ENCODE peak calls at places on chromosomes 1 and 21, in four cellular contexts. One of them, this sample, is unnamed.

GRCh38 chr1:200429221-200429751 is 19.4 kb upstream of the ZNF281 start:
- DNase-seq in HCT116: no peak
- DNase-seq in GM12878: no peak
- DNase-seq in HepG2: peak
- DNase-seq in this sample: no peak

GRCh38 chr1:43009274-43009673 is 50.6 kb upstream of the SLC2A1 start:
- DNase-seq in HCT116: no peak
- DNase-seq in GM12878: no peak
- DNase-seq in HepG2: no peak
- DNase-seq in this sample: no peak

GRCh38 chr21:29904359-29905282 is 35.2 kb downstream of the GRIK1 start:
- DNase-seq in HCT116: no peak
- DNase-seq in GM12878: no peak
- DNase-seq in HepG2: no peak
- DNase-seq in this sample: no peak

GRCh38 chr21:46418265-46418946 is 40.3 kb upstream of the DIP2A start:
- DNase-seq in HCT116: no peak
- DNase-seq in GM12878: no peak
- DNase-seq in HepG2: no peak
- DNase-seq in this sample: no peak

GRCh38 chr1:153929981-153930948 is 7.5 kb upstream of the GATAD2B start:
- DNase-seq in HCT116: no peak
- DNase-seq in GM12878: no peak
- DNase-seq in HepG2: no peak
- DNase-seq in this sample: no peak

GRCh38 chr1:225813250-225813964 is 3.5 kb downstream of the EPHX1 start:
- DNase-seq in HCT116: no peak
- DNase-seq in GM12878: no peak
- DNase-seq in HepG2: peak
- DNase-seq in this sample: peak

GRCh38 chr1:113456967-113457366 is 66.7 kb downstream of the MAGI3 start:
- DNase-seq in HCT116: peak
- DNase-seq in GM12878: no peak
- DNase-seq in HepG2: peak
- DNase-seq in this sample: no peak

GRCh38 chr1:92960395-92961130 is 699 bp downstream of the DIPK1A start:
- DNase-seq in HCT116: peak
- DNase-seq in GM12878: peak
- DNase-seq in HepG2: peak
- DNase-seq in this sample: peak

GRCh38 chr1:58363639-58364038 is 182.9 kb downstream of the OMA1 start:
- DNase-seq in HCT116: no peak
- DNase-seq in GM12878: no peak
- DNase-seq in HepG2: no peak
- DNase-seq in this sample: no peak

GRCh38 chr21:42150458-42151085 is 68.4 kb upstream of the ABCG1 start:
- DNase-seq in HCT116: no peak
- DNase-seq in GM12878: no peak
- DNase-seq in HepG2: no peak
- DNase-seq in this sample: no peak

GRCh38 chr1:53372501-53372951 is 44.7 kb upstream of the LRP8 start:
- DNase-seq in HCT116: no peak
- DNase-seq in GM12878: no peak
- DNase-seq in HepG2: no peak
- DNase-seq in this sample: no peak

GRCh38 chr1:14820320-14821085 is 222.0 kb downstream of the KAZN start:
- DNase-seq in HCT116: no peak
- DNase-seq in GM12878: no peak
- DNase-seq in HepG2: no peak
- DNase-seq in this sample: no peak

GRCh38 chr1:201358596-201358995 is 18.9 kb downstream of the TNNT2 start:
- DNase-seq in HCT116: no peak
- DNase-seq in GM12878: no peak
- DNase-seq in HepG2: no peak
- DNase-seq in this sample: no peak

GRCh38 chr1:2300004-2300771 is 72.1 kb downstream of the SKI start:
- DNase-seq in HCT116: no peak
- DNase-seq in GM12878: peak
- DNase-seq in HepG2: no peak
- DNase-seq in this sample: no peak

GRCh38 chr1:147769107-147769506 is 8.7 kb upstream of the GJA5 start:
- DNase-seq in HCT116: no peak
- DNase-seq in GM12878: no peak
- DNase-seq in HepG2: no peak
- DNase-seq in this sample: no peak

GRCh38 chr1:38820860-38821259 is 38.7 kb downstream of the RRAGC start:
- DNase-seq in HCT116: no peak
- DNase-seq in GM12878: no peak
- DNase-seq in HepG2: no peak
- DNase-seq in this sample: no peak

GRCh38 chr1:30893776-30894507 is 14.6 kb downstream of the SDC3 start:
- DNase-seq in HCT116: no peak
- DNase-seq in GM12878: no peak
- DNase-seq in HepG2: no peak
- DNase-seq in this sample: no peak

GRCh38 chr1:202143768-202144509 is 598 bp downstream of the ARL8A start:
- DNase-seq in HCT116: no peak
- DNase-seq in GM12878: no peak
- DNase-seq in HepG2: no peak
- DNase-seq in this sample: peak

GRCh38 chr1:12097321-12097720 is 34.2 kb downstream of the TNFRSF8 start:
- DNase-seq in HCT116: no peak
- DNase-seq in GM12878: no peak
- DNase-seq in HepG2: no peak
- DNase-seq in this sample: no peak

DNA sequence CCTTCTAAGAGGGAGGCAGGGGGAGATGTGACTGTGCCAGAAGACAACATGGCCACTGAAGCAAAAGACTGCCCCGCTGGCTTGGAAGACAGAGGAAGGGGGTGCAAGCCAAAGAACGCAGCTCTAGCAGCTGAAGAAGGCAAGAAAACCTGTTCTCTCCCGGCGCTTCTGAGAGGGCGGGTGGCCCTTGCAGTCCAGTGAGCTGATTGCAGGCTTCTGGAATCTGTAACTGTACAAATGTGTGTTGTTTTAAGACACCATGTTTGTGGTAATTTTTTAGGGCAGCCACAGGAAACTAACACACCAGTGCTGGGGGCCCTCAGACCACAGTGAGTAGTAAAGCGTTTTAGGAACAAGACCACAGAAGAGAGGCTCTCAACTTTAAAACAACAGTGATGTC is 47.0 kb downstream of the CD46 start:
- DNase-seq in HCT116: no peak
- DNase-seq in GM12878: no peak
- DNase-seq in HepG2: no peak
- DNase-seq in this sample: no peak
- TF ChIP-seq SIN3A in HCT116: no peak
- TF ChIP-seq SIN3A in GM12878: no peak
- TF ChIP-seq SIN3A in HepG2: no peak
- TF ChIP-seq SIN3A in this sample: no peak

GRCh38 chr1:223732993-223733798 is 20.9 kb downstream of the CAPN2 start:
- DNase-seq in HCT116: no peak
- DNase-seq in GM12878: no peak
- DNase-seq in HepG2: peak
- DNase-seq in this sample: no peak
- TF ChIP-seq ATF3 in HCT116: no peak
- TF ChIP-seq ATF3 in GM12878: no peak
- TF ChIP-seq ATF3 in HepG2: no peak
- TF ChIP-seq ATF3 in this sample: no peak

DNA sequence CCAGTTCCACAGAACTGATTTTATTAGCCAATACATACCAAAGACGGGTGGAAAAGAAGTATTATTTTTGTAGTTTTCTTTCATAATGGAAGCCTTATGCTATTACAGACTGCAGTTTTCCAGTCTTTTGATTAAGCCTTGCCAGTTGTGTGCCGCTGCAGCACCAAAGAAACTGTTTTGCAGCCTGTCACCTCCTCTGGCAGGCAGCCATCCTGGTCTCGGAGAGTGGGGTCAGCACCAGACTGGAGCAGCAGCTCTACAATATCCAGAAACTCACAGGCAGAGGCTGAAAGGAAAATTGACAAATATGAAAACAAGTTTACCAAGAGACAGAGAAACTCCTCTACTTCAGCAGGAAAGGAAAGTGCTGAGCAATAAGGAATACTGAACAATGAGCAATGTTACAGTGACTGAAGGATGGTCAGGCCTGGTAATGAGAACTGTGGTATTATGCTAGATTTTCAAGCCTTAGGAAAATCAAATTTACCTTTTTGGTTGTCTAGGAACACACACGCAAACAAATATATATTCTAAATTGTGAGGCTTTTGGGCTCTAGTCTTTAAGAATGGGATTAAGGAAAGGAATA is 58.3 kb downstream of the LHX4 start:
- DNase-seq in HCT116: no peak
- DNase-seq in GM12878: no peak
- DNase-seq in HepG2: no peak
- DNase-seq in this sample: no peak
- TF ChIP-seq ZBTB33 in HCT116: no peak
- TF ChIP-seq ZBTB33 in GM12878: no peak
- TF ChIP-seq ZBTB33 in HepG2: no peak
- TF ChIP-seq ZBTB33 in this sample: no peak

GRCh38 chr1:77024500-77024899 is 157.2 kb downstream of the ST6GALNAC5 start:
- DNase-seq in HCT116: no peak
- DNase-seq in GM12878: no peak
- DNase-seq in HepG2: peak
- DNase-seq in this sample: no peak

GRCh38 chr1:77026640-77027039 is 159.4 kb downstream of the ST6GALNAC5 start:
- DNase-seq in HCT116: no peak
- DNase-seq in GM12878: no peak
- DNase-seq in HepG2: no peak
- DNase-seq in this sample: no peak

GRCh38 chr1:77027916-77028315 is 160.6 kb downstream of the ST6GALNAC5 start:
- DNase-seq in HCT116: no peak
- DNase-seq in GM12878: no peak
- DNase-seq in HepG2: no peak
- DNase-seq in this sample: no peak

GRCh38 chr1:77026126-77026525 is 158.8 kb downstream of the ST6GALNAC5 start:
- DNase-seq in HCT116: no peak
- DNase-seq in GM12878: no peak
- DNase-seq in HepG2: no peak
- DNase-seq in this sample: no peak

DNA sequence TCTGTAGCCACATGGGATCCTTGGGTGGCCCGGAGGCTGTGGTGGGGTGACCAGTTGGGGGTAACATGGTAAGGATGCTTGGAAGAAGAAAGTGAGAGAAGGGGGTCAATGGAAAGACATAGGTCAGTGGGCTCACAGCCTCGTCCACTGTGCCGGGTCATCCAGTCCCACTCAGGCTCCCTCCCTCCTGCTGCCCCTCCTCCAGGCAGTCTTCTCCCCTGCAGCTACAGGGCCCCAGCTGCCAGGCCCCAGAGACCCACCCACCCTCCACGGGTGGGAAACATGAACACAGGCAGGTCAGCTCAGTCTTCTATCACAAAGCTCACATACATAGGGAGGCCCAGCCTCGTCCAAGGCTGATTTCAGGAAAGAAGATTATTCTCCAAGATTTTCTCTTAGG is 158.3 kb downstream of the ST6GALNAC5 start:
- DNase-seq in HCT116: no peak
- DNase-seq in GM12878: no peak
- DNase-seq in HepG2: no peak
- DNase-seq in this sample: no peak
- TF ChIP-seq SIN3A in HCT116: no peak
- TF ChIP-seq SIN3A in GM12878: no peak
- TF ChIP-seq SIN3A in HepG2: no peak
- TF ChIP-seq SIN3A in this sample: no peak

DNA sequence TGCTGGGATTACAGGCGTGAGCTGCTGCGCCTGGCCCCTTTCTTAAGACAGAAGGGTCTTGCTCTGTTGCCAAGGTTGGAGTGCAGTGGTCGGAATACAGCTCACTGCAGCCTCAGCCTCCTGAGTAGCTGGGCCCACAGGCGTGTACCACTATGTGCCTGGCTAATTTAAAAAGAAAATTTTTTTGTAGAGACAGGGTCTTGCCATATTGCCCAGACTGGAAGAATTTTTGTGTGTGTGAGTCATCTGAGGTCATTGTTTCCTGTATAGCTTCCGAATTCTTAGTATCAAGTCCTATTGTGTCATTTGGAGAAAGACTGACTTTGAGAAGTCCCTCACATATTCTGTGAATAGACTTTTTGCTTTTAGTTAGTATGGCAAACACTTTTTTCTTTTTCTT is 4.7 kb downstream of the SZRD1 start:
- DNase-seq in HCT116: no peak
- DNase-seq in GM12878: no peak
- DNase-seq in HepG2: no peak
- DNase-seq in this sample: no peak
- TF ChIP-seq ATF3 in HCT116: no peak
- TF ChIP-seq ATF3 in GM12878: no peak
- TF ChIP-seq ATF3 in HepG2: no peak
- TF ChIP-seq ATF3 in this sample: no peak

DNA sequence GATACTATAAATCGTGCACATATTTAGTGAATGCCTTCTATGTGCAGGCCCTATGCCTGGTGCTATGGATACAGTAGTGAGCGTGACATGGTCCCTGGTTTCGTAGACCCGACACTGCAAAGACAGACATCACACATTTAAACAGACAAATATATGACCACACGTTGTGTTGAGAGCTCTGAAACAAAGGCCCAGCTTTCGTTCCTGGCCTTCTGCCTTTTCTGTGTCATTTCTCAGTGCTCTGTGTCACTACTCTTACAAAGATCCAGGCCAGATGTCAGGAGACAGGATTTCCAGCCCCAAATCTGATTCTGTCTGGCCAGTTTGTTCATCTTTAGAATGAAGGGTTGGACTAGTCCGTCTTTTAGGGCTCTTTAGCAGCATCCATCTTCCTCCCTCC is 19.3 kb upstream of the TRABD2B start:
- DNase-seq in HCT116: no peak
- DNase-seq in GM12878: no peak
- DNase-seq in HepG2: no peak
- DNase-seq in this sample: no peak
- TF ChIP-seq ZBTB33 in HCT116: no peak
- TF ChIP-seq ZBTB33 in GM12878: no peak
- TF ChIP-seq ZBTB33 in HepG2: no peak
- TF ChIP-seq ZBTB33 in this sample: no peak